ENCODE peak calls at places on chromosomes 7 and 10, in four cellular contexts. One of them, this sample, is unnamed.
A peak's percentile ranks its signal among the peaks of the same experiment; 100 is the strongest.

GRCh38 chr10:60914676-60915075 is 29.3 kb downstream of the RHOBTB1 start:
- DNase-seq in foreskin keratinocyte: no peak
- DNase-seq in epithelial cell of esophagus: no peak
- DNase-seq in AG10803: peak; percentile 100
- DNase-seq in this sample: no peak

GRCh38 chr10:30464675-30465074 is 30.7 kb downstream of the MAP3K8 start:
- DNase-seq in foreskin keratinocyte: no peak
- DNase-seq in epithelial cell of esophagus: no peak
- DNase-seq in AG10803: no peak
- DNase-seq in this sample: no peak

GRCh38 chr10:22648547-22648961 is 65.8 kb downstream of the PIP4K2A start:
- DNase-seq in foreskin keratinocyte: peak; percentile 62
- DNase-seq in epithelial cell of esophagus: peak; percentile 16
- DNase-seq in AG10803: peak; percentile 94
- DNase-seq in this sample: no peak

GRCh38 chr10:88066876-88067275 is 203.5 kb downstream of the PTEN start:
- DNase-seq in foreskin keratinocyte: no peak
- DNase-seq in epithelial cell of esophagus: no peak
- DNase-seq in AG10803: no peak
- DNase-seq in this sample: no peak

GRCh38 chr10:132400547-132401151 is 3.6 kb downstream of the PWWP2B start:
- DNase-seq in foreskin keratinocyte: no peak
- DNase-seq in epithelial cell of esophagus: no peak
- DNase-seq in AG10803: no peak
- DNase-seq in this sample: no peak

GRCh38 chr10:90674927-90675326 is 182.9 kb downstream of the HTR7 start:
- DNase-seq in foreskin keratinocyte: peak; percentile 91
- DNase-seq in epithelial cell of esophagus: peak; percentile 77
- DNase-seq in AG10803: peak; percentile 80
- DNase-seq in this sample: no peak

GRCh38 chr10:96614515-96614914 is 27.7 kb upstream of the TM9SF3 start:
- DNase-seq in foreskin keratinocyte: peak; percentile 92
- DNase-seq in epithelial cell of esophagus: peak; percentile 73
- DNase-seq in AG10803: peak; percentile 91
- DNase-seq in this sample: no peak

GRCh38 chr7:106820321-106821217 is 44.5 kb upstream of the PIK3CG start:
- DNase-seq in foreskin keratinocyte: no peak
- DNase-seq in epithelial cell of esophagus: no peak
- DNase-seq in AG10803: peak; percentile 9
- DNase-seq in this sample: no peak

GRCh38 chr10:20963056-20963455 is 65.9 kb upstream of the NEBL start:
- DNase-seq in foreskin keratinocyte: no peak
- DNase-seq in epithelial cell of esophagus: no peak
- DNase-seq in AG10803: no peak
- DNase-seq in this sample: no peak

GRCh38 chr7:100674441-100675407 is 1.2 kb downstream of the GNB2 start:
- DNase-seq in foreskin keratinocyte: no peak
- DNase-seq in epithelial cell of esophagus: no peak
- DNase-seq in AG10803: no peak
- DNase-seq in this sample: no peak

GRCh38 chr10:133309720-133310398 is 1.1 kb downstream of the ZNF511 start:
- DNase-seq in foreskin keratinocyte: no peak
- DNase-seq in epithelial cell of esophagus: no peak
- DNase-seq in AG10803: no peak
- DNase-seq in this sample: no peak

GRCh38 chr10:115136616-115137015 is 43.5 kb downstream of the ATRNL1 start:
- DNase-seq in foreskin keratinocyte: no peak
- DNase-seq in epithelial cell of esophagus: no peak
- DNase-seq in AG10803: no peak
- DNase-seq in this sample: no peak

DNA sequence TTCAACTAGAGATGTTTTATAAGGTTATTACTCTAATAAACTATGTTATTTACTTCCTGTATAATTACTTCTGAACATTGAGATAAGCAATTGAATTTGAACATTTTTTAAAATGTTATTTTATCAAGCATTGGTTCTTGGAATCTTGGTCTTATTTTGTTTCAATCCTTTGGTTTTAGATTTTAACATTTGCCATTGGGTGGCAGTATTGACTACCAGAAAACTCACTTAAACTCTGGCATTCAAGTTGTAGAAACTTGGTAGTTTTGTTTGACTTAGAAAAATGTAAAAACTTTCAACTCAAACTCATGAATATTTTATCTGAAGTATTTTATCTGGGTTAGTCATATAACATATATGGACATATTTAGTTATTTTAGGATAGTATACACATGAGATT is 48.1 kb downstream of the ATRNL1 start:
- DNase-seq in foreskin keratinocyte: peak; percentile 12
- DNase-seq in epithelial cell of esophagus: peak; percentile 13
- DNase-seq in AG10803: peak; percentile 5
- DNase-seq in this sample: no peak
- TF ChIP-seq CTCF in foreskin keratinocyte: peak; percentile 60
- TF ChIP-seq CTCF in epithelial cell of esophagus: peak; percentile 28
- TF ChIP-seq CTCF in AG10803: peak; percentile 43
- TF ChIP-seq CTCF in this sample: no peak

DNA sequence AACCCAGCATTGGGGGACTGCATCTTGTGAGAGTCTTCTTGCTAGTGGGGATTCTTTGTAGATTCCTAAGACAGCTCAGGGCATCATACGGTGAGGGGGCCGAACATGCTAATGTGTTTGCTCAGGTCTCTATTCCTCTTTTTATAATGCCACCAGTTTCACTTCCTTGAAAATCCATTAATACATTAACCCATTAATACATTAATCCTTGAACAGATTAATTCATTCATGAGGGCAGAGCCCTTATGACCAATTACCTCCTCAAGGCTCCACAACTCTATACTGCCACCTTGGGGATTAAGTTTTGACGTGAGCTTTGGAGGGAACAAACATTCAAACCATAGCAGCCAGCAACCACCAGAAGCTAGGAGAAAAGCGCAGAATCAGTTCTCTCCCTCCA is 67.2 kb upstream of the POT1 start:
- DNase-seq in foreskin keratinocyte: no peak
- DNase-seq in epithelial cell of esophagus: no peak
- DNase-seq in AG10803: peak; percentile 1
- DNase-seq in this sample: no peak
- TF ChIP-seq CTCF in foreskin keratinocyte: no peak
- TF ChIP-seq CTCF in epithelial cell of esophagus: no peak
- TF ChIP-seq CTCF in AG10803: no peak
- TF ChIP-seq CTCF in this sample: no peak

GRCh38 chr7:140989068-140989467 is 25.7 kb downstream of the MRPS33 start:
- DNase-seq in foreskin keratinocyte: no peak
- DNase-seq in epithelial cell of esophagus: no peak
- DNase-seq in AG10803: no peak
- DNase-seq in this sample: no peak

GRCh38 chr7:140982508-140982907 is 32.2 kb downstream of the MRPS33 start:
- DNase-seq in foreskin keratinocyte: no peak
- DNase-seq in epithelial cell of esophagus: no peak
- DNase-seq in AG10803: no peak
- DNase-seq in this sample: no peak

DNA sequence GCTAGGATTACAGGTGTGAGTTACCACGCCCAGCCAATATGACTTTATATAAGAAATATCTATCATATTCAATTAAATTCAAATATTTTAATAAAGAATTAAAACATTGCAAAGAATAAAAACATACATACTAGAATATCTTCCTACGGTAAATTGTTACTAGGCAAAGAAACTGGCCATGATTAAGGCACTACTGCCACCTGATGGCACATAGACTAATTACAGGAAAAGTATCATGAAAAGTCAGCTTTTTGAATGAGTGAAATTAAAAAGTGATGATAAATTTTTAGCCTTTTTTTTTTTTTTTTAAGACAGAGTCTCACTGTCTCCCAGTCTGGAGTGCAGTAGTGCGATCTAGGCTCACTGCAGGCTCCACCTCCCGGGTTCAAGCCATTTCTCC is 30.9 kb downstream of the MRPS33 start:
- DNase-seq in foreskin keratinocyte: no peak
- DNase-seq in epithelial cell of esophagus: no peak
- DNase-seq in AG10803: no peak
- DNase-seq in this sample: no peak
- TF ChIP-seq CTCF in foreskin keratinocyte: peak; percentile 63
- TF ChIP-seq CTCF in epithelial cell of esophagus: no peak
- TF ChIP-seq CTCF in AG10803: no peak
- TF ChIP-seq CTCF in this sample: no peak

GRCh38 chr7:144653449-144653848 is 182.4 kb downstream of the TPK1 start:
- DNase-seq in foreskin keratinocyte: no peak
- DNase-seq in epithelial cell of esophagus: no peak
- DNase-seq in AG10803: no peak
- DNase-seq in this sample: no peak
- TF ChIP-seq CTCF in foreskin keratinocyte: no peak
- TF ChIP-seq CTCF in epithelial cell of esophagus: no peak
- TF ChIP-seq CTCF in AG10803: no peak
- TF ChIP-seq CTCF in this sample: no peak

GRCh38 chr10:28468707-28469483 is 64.0 kb upstream of the WAC start:
- DNase-seq in foreskin keratinocyte: no peak
- DNase-seq in epithelial cell of esophagus: no peak
- DNase-seq in AG10803: no peak
- DNase-seq in this sample: no peak
- TF ChIP-seq CTCF in foreskin keratinocyte: no peak
- TF ChIP-seq CTCF in epithelial cell of esophagus: no peak
- TF ChIP-seq CTCF in AG10803: no peak
- TF ChIP-seq CTCF in this sample: no peak

This sample was measured in suprapubic skin.